ENCODE peak calls at places on chromosomes 11 and 22, in ten cellular contexts. One of them, this sample, is unnamed.

GRCh38 chr11:36247493-36247892 is 41.7 kb downstream of the COMMD9 start:
- DNase-seq in midbrain: no peak
- DNase-seq in cardiac fibroblast: no peak
- DNase-seq in NCI-H1105 treated with DMSO at 0.1 percent for 48 hours: no peak
- DNase-seq in activated T-cell treated with anti-CD3 and anti-CD28 coated beads for 24 hours: no peak
- DNase-seq in sigmoid colon: no peak
- DNase-seq in T47D: no peak
- DNase-seq in activated CD8-positive, alpha-beta T cell treated with anti-CD3 and anti-CD28 coated beads for 36 hours: no peak
- DNase-seq in fibroblast of mammary gland: no peak
- DNase-seq in NB4: no peak
- DNase-seq in this sample: no peak

GRCh38 chr11:122979815-122980656 is 1.6 kb downstream of the BSX start:
- DNase-seq in midbrain: no peak
- DNase-seq in T47D: no peak
- DNase-seq in fibroblast of mammary gland: no peak
- DNase-seq in activated CD8-positive, alpha-beta T cell treated with anti-CD3 and anti-CD28 coated beads for 36 hours: no peak
- DNase-seq in sigmoid colon: no peak
- DNase-seq in NCI-H1105 treated with DMSO at 0.1 percent for 48 hours: no peak
- DNase-seq in cardiac fibroblast: no peak
- DNase-seq in activated T-cell treated with anti-CD3 and anti-CD28 coated beads for 24 hours: no peak
- DNase-seq in NB4: no peak
- DNase-seq in this sample: no peak

GRCh38 chr11:120815260-120816100 is 208.4 kb upstream of the TBCEL start:
- DNase-seq in activated CD8-positive, alpha-beta T cell treated with anti-CD3 and anti-CD28 coated beads for 36 hours: no peak
- DNase-seq in cardiac fibroblast: no peak
- DNase-seq in sigmoid colon: no peak
- DNase-seq in NB4: no peak
- DNase-seq in activated T-cell treated with anti-CD3 and anti-CD28 coated beads for 24 hours: no peak
- DNase-seq in T47D: peak; percentile 87
- DNase-seq in fibroblast of mammary gland: no peak
- DNase-seq in midbrain: no peak
- DNase-seq in NCI-H1105 treated with DMSO at 0.1 percent for 48 hours: no peak
- DNase-seq in this sample: no peak

GRCh38 chr11:96714689-96715088 is 324.9 kb downstream of the JRKL start:
- DNase-seq in activated T-cell treated with anti-CD3 and anti-CD28 coated beads for 24 hours: no peak
- DNase-seq in sigmoid colon: no peak
- DNase-seq in cardiac fibroblast: no peak
- DNase-seq in midbrain: no peak
- DNase-seq in fibroblast of mammary gland: no peak
- DNase-seq in activated CD8-positive, alpha-beta T cell treated with anti-CD3 and anti-CD28 coated beads for 36 hours: no peak
- DNase-seq in NB4: no peak
- DNase-seq in NCI-H1105 treated with DMSO at 0.1 percent for 48 hours: no peak
- DNase-seq in T47D: no peak
- DNase-seq in this sample: no peak

GRCh38 chr11:83827940-83828554 is 541.9 kb upstream of the CCDC90B start:
- DNase-seq in T47D: no peak
- DNase-seq in fibroblast of mammary gland: peak; percentile 57
- DNase-seq in NB4: peak; percentile 68
- DNase-seq in cardiac fibroblast: peak; percentile 66
- DNase-seq in midbrain: peak; percentile 56
- DNase-seq in activated T-cell treated with anti-CD3 and anti-CD28 coated beads for 24 hours: no peak
- DNase-seq in activated CD8-positive, alpha-beta T cell treated with anti-CD3 and anti-CD28 coated beads for 36 hours: no peak
- DNase-seq in sigmoid colon: no peak
- DNase-seq in NCI-H1105 treated with DMSO at 0.1 percent for 48 hours: peak; percentile 53
- DNase-seq in this sample: peak; percentile 46

GRCh38 chr11:115527534-115528125 is 23.4 kb upstream of the CADM1 start:
- DNase-seq in NCI-H1105 treated with DMSO at 0.1 percent for 48 hours: peak; percentile 43
- DNase-seq in NB4: no peak
- DNase-seq in midbrain: no peak
- DNase-seq in sigmoid colon: no peak
- DNase-seq in T47D: peak; percentile 37
- DNase-seq in activated CD8-positive, alpha-beta T cell treated with anti-CD3 and anti-CD28 coated beads for 36 hours: no peak
- DNase-seq in activated T-cell treated with anti-CD3 and anti-CD28 coated beads for 24 hours: no peak
- DNase-seq in cardiac fibroblast: no peak
- DNase-seq in fibroblast of mammary gland: no peak
- DNase-seq in this sample: no peak

GRCh38 chr11:59801981-59802638 is 8.5 kb downstream of the MRPL16 start:
- DNase-seq in activated CD8-positive, alpha-beta T cell treated with anti-CD3 and anti-CD28 coated beads for 36 hours: no peak
- DNase-seq in midbrain: peak; percentile 84
- DNase-seq in activated T-cell treated with anti-CD3 and anti-CD28 coated beads for 24 hours: no peak
- DNase-seq in sigmoid colon: no peak
- DNase-seq in NCI-H1105 treated with DMSO at 0.1 percent for 48 hours: no peak
- DNase-seq in NB4: no peak
- DNase-seq in cardiac fibroblast: peak; percentile 31
- DNase-seq in fibroblast of mammary gland: peak; percentile 49
- DNase-seq in T47D: no peak
- DNase-seq in this sample: no peak

GRCh38 chr11:95991545-95991944 is 67.6 kb upstream of the MTMR2 start:
- DNase-seq in fibroblast of mammary gland: no peak
- DNase-seq in activated CD8-positive, alpha-beta T cell treated with anti-CD3 and anti-CD28 coated beads for 36 hours: no peak
- DNase-seq in sigmoid colon: no peak
- DNase-seq in cardiac fibroblast: no peak
- DNase-seq in midbrain: no peak
- DNase-seq in activated T-cell treated with anti-CD3 and anti-CD28 coated beads for 24 hours: no peak
- DNase-seq in T47D: no peak
- DNase-seq in NB4: no peak
- DNase-seq in NCI-H1105 treated with DMSO at 0.1 percent for 48 hours: no peak
- DNase-seq in this sample: no peak

GRCh38 chr11:20522536-20522935 is 76.9 kb upstream of the SLC6A5 start:
- DNase-seq in cardiac fibroblast: no peak
- DNase-seq in activated CD8-positive, alpha-beta T cell treated with anti-CD3 and anti-CD28 coated beads for 36 hours: no peak
- DNase-seq in activated T-cell treated with anti-CD3 and anti-CD28 coated beads for 24 hours: no peak
- DNase-seq in fibroblast of mammary gland: no peak
- DNase-seq in sigmoid colon: no peak
- DNase-seq in NCI-H1105 treated with DMSO at 0.1 percent for 48 hours: no peak
- DNase-seq in T47D: no peak
- DNase-seq in NB4: no peak
- DNase-seq in midbrain: no peak
- DNase-seq in this sample: no peak

GRCh38 chr22:30575011-30575671 is 676 bp upstream of the GAL3ST1 start:
- DNase-seq in activated CD8-positive, alpha-beta T cell treated with anti-CD3 and anti-CD28 coated beads for 36 hours: no peak
- DNase-seq in sigmoid colon: no peak
- DNase-seq in midbrain: peak; percentile 66
- DNase-seq in fibroblast of mammary gland: peak; percentile 46
- DNase-seq in activated T-cell treated with anti-CD3 and anti-CD28 coated beads for 24 hours: no peak
- DNase-seq in cardiac fibroblast: peak; percentile 74
- DNase-seq in NB4: no peak
- DNase-seq in T47D: no peak
- DNase-seq in NCI-H1105 treated with DMSO at 0.1 percent for 48 hours: no peak
- DNase-seq in this sample: no peak

GRCh38 chr11:120031612-120032600 is 106.0 kb downstream of the TRIM29 start:
- DNase-seq in activated T-cell treated with anti-CD3 and anti-CD28 coated beads for 24 hours: no peak
- DNase-seq in cardiac fibroblast: no peak
- DNase-seq in fibroblast of mammary gland: no peak
- DNase-seq in NB4: no peak
- DNase-seq in NCI-H1105 treated with DMSO at 0.1 percent for 48 hours: peak; percentile 21
- DNase-seq in midbrain: peak; percentile 66
- DNase-seq in sigmoid colon: no peak
- DNase-seq in activated CD8-positive, alpha-beta T cell treated with anti-CD3 and anti-CD28 coated beads for 36 hours: no peak
- DNase-seq in T47D: no peak
- DNase-seq in this sample: no peak

GRCh38 chr22:44157916-44158618 is 22.7 kb upstream of the PARVG start:
- DNase-seq in T47D: no peak
- DNase-seq in fibroblast of mammary gland: no peak
- DNase-seq in sigmoid colon: no peak
- DNase-seq in cardiac fibroblast: no peak
- DNase-seq in activated T-cell treated with anti-CD3 and anti-CD28 coated beads for 24 hours: no peak
- DNase-seq in activated CD8-positive, alpha-beta T cell treated with anti-CD3 and anti-CD28 coated beads for 36 hours: no peak
- DNase-seq in midbrain: no peak
- DNase-seq in NCI-H1105 treated with DMSO at 0.1 percent for 48 hours: no peak
- DNase-seq in NB4: no peak
- DNase-seq in this sample: no peak

GRCh38 chr11:84958295-84958694 is 668.8 kb downstream of the DLG2 start:
- DNase-seq in activated T-cell treated with anti-CD3 and anti-CD28 coated beads for 24 hours: no peak
- DNase-seq in sigmoid colon: no peak
- DNase-seq in fibroblast of mammary gland: no peak
- DNase-seq in T47D: peak; percentile 16
- DNase-seq in NCI-H1105 treated with DMSO at 0.1 percent for 48 hours: no peak
- DNase-seq in cardiac fibroblast: no peak
- DNase-seq in NB4: no peak
- DNase-seq in activated CD8-positive, alpha-beta T cell treated with anti-CD3 and anti-CD28 coated beads for 36 hours: no peak
- DNase-seq in midbrain: no peak
- DNase-seq in this sample: no peak

GRCh38 chr22:48765595-48765994 is 1062.1 kb downstream of the BRD1 start:
- DNase-seq in T47D: no peak
- DNase-seq in sigmoid colon: no peak
- DNase-seq in midbrain: no peak
- DNase-seq in activated CD8-positive, alpha-beta T cell treated with anti-CD3 and anti-CD28 coated beads for 36 hours: no peak
- DNase-seq in cardiac fibroblast: no peak
- DNase-seq in fibroblast of mammary gland: no peak
- DNase-seq in NCI-H1105 treated with DMSO at 0.1 percent for 48 hours: no peak
- DNase-seq in NB4: no peak
- DNase-seq in activated T-cell treated with anti-CD3 and anti-CD28 coated beads for 24 hours: no peak
- DNase-seq in this sample: no peak

GRCh38 chr22:35205141-35205775 is 52.0 kb upstream of the HMGXB4 start:
- DNase-seq in NCI-H1105 treated with DMSO at 0.1 percent for 48 hours: no peak
- DNase-seq in activated T-cell treated with anti-CD3 and anti-CD28 coated beads for 24 hours: no peak
- DNase-seq in activated CD8-positive, alpha-beta T cell treated with anti-CD3 and anti-CD28 coated beads for 36 hours: no peak
- DNase-seq in cardiac fibroblast: no peak
- DNase-seq in midbrain: no peak
- DNase-seq in fibroblast of mammary gland: no peak
- DNase-seq in T47D: no peak
- DNase-seq in sigmoid colon: no peak
- DNase-seq in NB4: no peak
- DNase-seq in this sample: no peak

GRCh38 chr11:35235944-35236666 is 97.1 kb downstream of the CD44 start:
- DNase-seq in activated CD8-positive, alpha-beta T cell treated with anti-CD3 and anti-CD28 coated beads for 36 hours: peak; percentile 84
- DNase-seq in sigmoid colon: no peak
- DNase-seq in NB4: no peak
- DNase-seq in fibroblast of mammary gland: peak; percentile 59
- DNase-seq in midbrain: no peak
- DNase-seq in activated T-cell treated with anti-CD3 and anti-CD28 coated beads for 24 hours: peak; percentile 40
- DNase-seq in cardiac fibroblast: peak; percentile 65
- DNase-seq in NCI-H1105 treated with DMSO at 0.1 percent for 48 hours: no peak
- DNase-seq in T47D: no peak
- DNase-seq in this sample: no peak

GRCh38 chr22:29689872-29690213 is 30.0 kb upstream of the CABP7 start:
- DNase-seq in NB4: peak; percentile 47
- DNase-seq in activated CD8-positive, alpha-beta T cell treated with anti-CD3 and anti-CD28 coated beads for 36 hours: peak; percentile 37
- DNase-seq in activated T-cell treated with anti-CD3 and anti-CD28 coated beads for 24 hours: peak; percentile 41
- DNase-seq in cardiac fibroblast: peak; percentile 60
- DNase-seq in T47D: no peak
- DNase-seq in fibroblast of mammary gland: peak; percentile 56
- DNase-seq in midbrain: peak; percentile 81
- DNase-seq in sigmoid colon: no peak
- DNase-seq in NCI-H1105 treated with DMSO at 0.1 percent for 48 hours: peak; percentile 46
- DNase-seq in this sample: peak; percentile 33

GRCh38 chr22:23199159-23199558 is 18.9 kb downstream of the BCR start:
- DNase-seq in activated CD8-positive, alpha-beta T cell treated with anti-CD3 and anti-CD28 coated beads for 36 hours: no peak
- DNase-seq in midbrain: no peak
- DNase-seq in fibroblast of mammary gland: no peak
- DNase-seq in T47D: no peak
- DNase-seq in activated T-cell treated with anti-CD3 and anti-CD28 coated beads for 24 hours: no peak
- DNase-seq in sigmoid colon: no peak
- DNase-seq in cardiac fibroblast: no peak
- DNase-seq in NCI-H1105 treated with DMSO at 0.1 percent for 48 hours: no peak
- DNase-seq in NB4: no peak
- DNase-seq in this sample: no peak

GRCh38 chr11:76166314-76166713 is 40.0 kb downstream of the WNT11 start:
- DNase-seq in cardiac fibroblast: no peak
- DNase-seq in sigmoid colon: no peak
- DNase-seq in NCI-H1105 treated with DMSO at 0.1 percent for 48 hours: no peak
- DNase-seq in activated CD8-positive, alpha-beta T cell treated with anti-CD3 and anti-CD28 coated beads for 36 hours: peak; percentile 50
- DNase-seq in NB4: peak; percentile 27
- DNase-seq in fibroblast of mammary gland: no peak
- DNase-seq in T47D: no peak
- DNase-seq in activated T-cell treated with anti-CD3 and anti-CD28 coated beads for 24 hours: no peak
- DNase-seq in midbrain: no peak
- DNase-seq in this sample: peak; percentile 55

GRCh38 chr11:76209671-76209955 is 3.3 kb upstream of the WNT11 start:
- DNase-seq in midbrain: no peak
- DNase-seq in NB4: peak; percentile 50
- DNase-seq in fibroblast of mammary gland: no peak
- DNase-seq in sigmoid colon: no peak
- DNase-seq in T47D: no peak
- DNase-seq in activated T-cell treated with anti-CD3 and anti-CD28 coated beads for 24 hours: no peak
- DNase-seq in cardiac fibroblast: no peak
- DNase-seq in NCI-H1105 treated with DMSO at 0.1 percent for 48 hours: peak; percentile 17
- DNase-seq in activated CD8-positive, alpha-beta T cell treated with anti-CD3 and anti-CD28 coated beads for 36 hours: no peak
- DNase-seq in this sample: no peak

GRCh38 chr22:20724676-20725454 is 49.0 kb upstream of the SERPIND1 start:
- DNase-seq in midbrain: no peak
- DNase-seq in NCI-H1105 treated with DMSO at 0.1 percent for 48 hours: no peak
- DNase-seq in fibroblast of mammary gland: no peak
- DNase-seq in sigmoid colon: no peak
- DNase-seq in NB4: no peak
- DNase-seq in T47D: no peak
- DNase-seq in cardiac fibroblast: no peak
- DNase-seq in activated CD8-positive, alpha-beta T cell treated with anti-CD3 and anti-CD28 coated beads for 36 hours: no peak
- DNase-seq in activated T-cell treated with anti-CD3 and anti-CD28 coated beads for 24 hours: no peak
- DNase-seq in this sample: no peak

GRCh38 chr11:110891411-110891810 is 179.2 kb upstream of the ARHGAP20 start:
- DNase-seq in sigmoid colon: no peak
- DNase-seq in cardiac fibroblast: peak; percentile 78
- DNase-seq in NCI-H1105 treated with DMSO at 0.1 percent for 48 hours: no peak
- DNase-seq in activated T-cell treated with anti-CD3 and anti-CD28 coated beads for 24 hours: no peak
- DNase-seq in T47D: no peak
- DNase-seq in NB4: no peak
- DNase-seq in midbrain: no peak
- DNase-seq in activated CD8-positive, alpha-beta T cell treated with anti-CD3 and anti-CD28 coated beads for 36 hours: no peak
- DNase-seq in fibroblast of mammary gland: peak; percentile 86
- DNase-seq in this sample: no peak

GRCh38 chr22:45448431-45448830 is 34.9 kb downstream of the RIBC2 start:
- DNase-seq in midbrain: no peak
- DNase-seq in NCI-H1105 treated with DMSO at 0.1 percent for 48 hours: no peak
- DNase-seq in NB4: no peak
- DNase-seq in cardiac fibroblast: no peak
- DNase-seq in activated T-cell treated with anti-CD3 and anti-CD28 coated beads for 24 hours: no peak
- DNase-seq in activated CD8-positive, alpha-beta T cell treated with anti-CD3 and anti-CD28 coated beads for 36 hours: no peak
- DNase-seq in sigmoid colon: peak; percentile 79
- DNase-seq in fibroblast of mammary gland: peak; percentile 80
- DNase-seq in T47D: no peak
- DNase-seq in this sample: no peak

GRCh38 chr11:640021-640706 is 3.1 kb downstream of the DRD4 start:
- DNase-seq in midbrain: no peak
- DNase-seq in NB4: no peak
- DNase-seq in fibroblast of mammary gland: no peak
- DNase-seq in activated T-cell treated with anti-CD3 and anti-CD28 coated beads for 24 hours: no peak
- DNase-seq in activated CD8-positive, alpha-beta T cell treated with anti-CD3 and anti-CD28 coated beads for 36 hours: peak; percentile 44
- DNase-seq in NCI-H1105 treated with DMSO at 0.1 percent for 48 hours: no peak
- DNase-seq in T47D: no peak
- DNase-seq in sigmoid colon: no peak
- DNase-seq in cardiac fibroblast: no peak
- DNase-seq in this sample: no peak

GRCh38 chr22:41648431-41648830 is 27.3 kb downstream of the XRCC6 start:
- DNase-seq in NCI-H1105 treated with DMSO at 0.1 percent for 48 hours: no peak
- DNase-seq in activated CD8-positive, alpha-beta T cell treated with anti-CD3 and anti-CD28 coated beads for 36 hours: no peak
- DNase-seq in activated T-cell treated with anti-CD3 and anti-CD28 coated beads for 24 hours: no peak
- DNase-seq in midbrain: no peak
- DNase-seq in NB4: no peak
- DNase-seq in cardiac fibroblast: no peak
- DNase-seq in sigmoid colon: no peak
- DNase-seq in T47D: no peak
- DNase-seq in fibroblast of mammary gland: no peak
- DNase-seq in this sample: no peak

GRCh38 chr11:125494987-125495725 is 909 bp downstream of the FEZ1 start:
- DNase-seq in activated CD8-positive, alpha-beta T cell treated with anti-CD3 and anti-CD28 coated beads for 36 hours: peak; percentile 10
- DNase-seq in midbrain: peak; percentile 61
- DNase-seq in fibroblast of mammary gland: peak; percentile 33
- DNase-seq in sigmoid colon: peak; percentile 77
- DNase-seq in NCI-H1105 treated with DMSO at 0.1 percent for 48 hours: no peak
- DNase-seq in activated T-cell treated with anti-CD3 and anti-CD28 coated beads for 24 hours: no peak
- DNase-seq in cardiac fibroblast: peak; percentile 49
- DNase-seq in T47D: no peak
- DNase-seq in NB4: no peak
- DNase-seq in this sample: no peak

GRCh38 chr11:2475151-2475918 is 30.5 kb downstream of the KCNQ1 start:
- DNase-seq in NB4: no peak
- DNase-seq in fibroblast of mammary gland: no peak
- DNase-seq in activated T-cell treated with anti-CD3 and anti-CD28 coated beads for 24 hours: no peak
- DNase-seq in T47D: no peak
- DNase-seq in sigmoid colon: no peak
- DNase-seq in NCI-H1105 treated with DMSO at 0.1 percent for 48 hours: no peak
- DNase-seq in activated CD8-positive, alpha-beta T cell treated with anti-CD3 and anti-CD28 coated beads for 36 hours: no peak
- DNase-seq in cardiac fibroblast: peak; percentile 1
- DNase-seq in midbrain: no peak
- DNase-seq in this sample: no peak

GRCh38 chr11:1883342-1884122 is 8.2 kb downstream of the PRR33 start:
- DNase-seq in NB4: no peak
- DNase-seq in activated T-cell treated with anti-CD3 and anti-CD28 coated beads for 24 hours: no peak
- DNase-seq in activated CD8-positive, alpha-beta T cell treated with anti-CD3 and anti-CD28 coated beads for 36 hours: no peak
- DNase-seq in midbrain: no peak
- DNase-seq in sigmoid colon: no peak
- DNase-seq in NCI-H1105 treated with DMSO at 0.1 percent for 48 hours: no peak
- DNase-seq in T47D: no peak
- DNase-seq in cardiac fibroblast: no peak
- DNase-seq in fibroblast of mammary gland: no peak
- DNase-seq in this sample: no peak